ENCODE peak calls at places on chromosome X, in six cellular contexts. A, X, L, B, U and E are unnamed samples.
A peak's percentile ranks its signal among the peaks of the same experiment; 100 is the strongest.

GRCh38 chrX:133859336-133859735 is 126.1 kb downstream of the GPC3 start:
- DNase-seq in A (no peak), B (no peak), U (no peak), X (no peak), L (no peak), E (no peak)

GRCh38 chrX:13990126-13990525 is 39.6 kb downstream of the GEMIN8 start:
- DNase-seq in U (no peak), B (no peak), L (no peak), A (no peak), X (no peak), E (no peak)

GRCh38 chrX:154714925-154715324 is 36.0 kb downstream of the GAB3 start:
- DNase-seq in U (peak; percentile 45), A (no peak), X (no peak), L (no peak), B (no peak), E (peak; percentile 51)

GRCh38 chrX:64204701-64205440 is 637 bp downstream of the AMER1 start:
- DNase-seq in B (no peak), L (peak; percentile 17), U (no peak), X (peak; percentile 63), A (peak; percentile 69), E (peak; percentile 22)

GRCh38 chrX:10608099-10608498 is 12.3 kb downstream of the MID1 start:
- DNase-seq in U (peak; percentile 84), X (no peak), A (no peak), L (no peak), B (no peak), E (no peak)

GRCh38 chrX:44175455-44175854 is 168.0 kb downstream of the EFHC2 start:
- DNase-seq in B (no peak), L (no peak), X (no peak), A (no peak), U (no peak), E (no peak)

GRCh38 chrX:40484408-40485091 is 96.2 kb upstream of the ATP6AP2 start:
- DNase-seq in U (no peak), X (no peak), A (no peak), B (no peak), L (no peak), E (no peak)

GRCh38 chrX:111006119-111006518 is 89.9 kb upstream of the PAK3 start:
- DNase-seq in L (no peak), U (no peak), A (no peak), B (no peak), X (no peak), E (no peak)

GRCh38 chrX:10444204-10444603 is 176.2 kb downstream of the MID1 start:
- DNase-seq in L (no peak), X (no peak), B (no peak), U (peak; percentile 45), A (no peak), E (no peak)

GRCh38 chrX:130170752-130171445 is 863 bp upstream of the RAB33A start:
- DNase-seq in B (peak; percentile 34), U (peak; percentile 59), X (peak; percentile 83), L (peak; percentile 38), A (peak; percentile 61), E (peak; percentile 31)

GRCh38 chrX:146907391-146908240 is 93.1 kb upstream of the CXorf51A start:
- DNase-seq in U (no peak), X (no peak), A (no peak), L (no peak), B (peak; percentile 18), E (no peak)

GRCh38 chrX:39718951-39719350 is 378.8 kb downstream of the BCOR start:
- DNase-seq in L (no peak), A (no peak), U (no peak), B (no peak), X (no peak), E (no peak)

GRCh38 chrX:41734530-41734929 is 10.5 kb downstream of the GPR82 start:
- DNase-seq in A (no peak), B (no peak), U (peak; percentile 30), X (no peak), L (no peak), E (peak; percentile 4)

GRCh38 chrX:19372170-19373033 is 28.7 kb downstream of the PDHA1 start:
- DNase-seq in L (peak; percentile 47), X (peak; percentile 80), A (peak; percentile 75), B (no peak), U (peak; percentile 61), E (peak; percentile 77)

GRCh38 chrX:122422547-122422946 is 761.5 kb upstream of the GRIA3 start:
- DNase-seq in U (no peak), X (no peak), L (no peak), B (no peak), A (no peak), E (no peak)

GRCh38 chrX:39212456-39212855 is 411.2 kb downstream of the MID1IP1 start:
- DNase-seq in B (no peak), X (no peak), U (no peak), L (no peak), A (no peak), E (peak; percentile 51)

GRCh38 chrX:54089191-54089590 is 44.9 kb upstream of the PHF8 start:
- DNase-seq in B (no peak), U (no peak), A (no peak), L (no peak), X (no peak), E (no peak)

GRCh38 chrX:39827959-39828358 is 269.8 kb downstream of the BCOR start:
- DNase-seq in A (no peak), X (no peak), L (peak; percentile 57), U (no peak), B (no peak), E (no peak)

GRCh38 chrX:54178100-54178940 is 4.7 kb downstream of the FAM120C start:
- DNase-seq in U (peak; percentile 24), B (no peak), X (no peak), L (no peak), A (no peak), E (no peak)

GRCh38 chrX:137166591-137166990 is 132.8 kb upstream of the GPR101 start:
- DNase-seq in U (no peak), X (no peak), L (no peak), B (no peak), A (no peak), E (peak; percentile 1)

GRCh38 chrX:15441464-15441863 is 51.7 kb downstream of the PIR start:
- DNase-seq in A (no peak), L (no peak), X (no peak), B (no peak), U (no peak), E (no peak)

GRCh38 chrX:71163010-71163409 is 18.4 kb downstream of the NLGN3 start:
- DNase-seq in L (no peak), B (no peak), X (no peak), A (no peak), U (no peak), E (no peak)

GRCh38 chrX:26466387-26466786 is 250.4 kb downstream of the MAGEB5 start:
- DNase-seq in A (no peak), B (no peak), U (no peak), X (no peak), L (no peak), E (no peak)

GRCh38 chrX:134658002-134658401 is 269 bp downstream of the PLAC1 start:
- DNase-seq in X (no peak), B (no peak), A (no peak), L (no peak), U (no peak), E (no peak)

GRCh38 chrX:110036162-110037033 is 33.5 kb downstream of the TMEM164 start:
- DNase-seq in U (peak; percentile 47), X (no peak), A (no peak), B (no peak), L (no peak), E (no peak)

GRCh38 chrX:8731579-8732395 is at the start of gene ANOS1:
- DNase-seq in L (no peak), B (no peak), A (peak; percentile 89), U (peak; percentile 13), X (peak; percentile 85), E (peak; percentile 44)

DNA sequence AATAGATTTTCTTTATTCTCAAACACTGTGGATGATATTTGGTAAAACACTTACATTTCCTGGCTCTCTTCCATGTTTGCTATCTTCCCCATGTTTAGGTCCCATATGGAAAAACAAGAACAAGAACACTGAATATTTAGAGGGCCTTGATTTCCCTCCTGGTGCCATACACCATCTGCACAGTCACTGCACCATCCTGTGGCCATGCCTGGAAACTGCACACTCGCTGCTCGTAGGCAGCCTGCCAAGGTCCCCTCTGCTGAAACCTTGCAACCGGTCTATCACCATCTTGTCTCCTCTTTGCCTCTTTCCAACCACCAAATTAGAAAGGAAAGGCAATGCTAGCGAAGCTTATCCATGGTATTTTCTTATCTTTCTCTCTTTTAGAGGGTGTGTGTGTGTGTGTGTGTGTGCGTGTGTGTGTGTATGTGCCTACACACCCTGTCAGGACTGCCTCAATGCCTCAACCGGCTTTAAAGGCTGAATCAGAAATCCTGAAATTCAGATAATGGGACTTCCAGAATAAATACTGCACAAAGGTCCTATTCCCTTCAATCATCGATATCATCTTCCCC is 124.2 kb upstream of the MBNL3 start:
- DNase-seq in B (peak; percentile 45), A (peak; percentile 67), L (peak; percentile 14), U (peak; percentile 23), X (no peak), E (peak; percentile 68)
- TF ChIP-seq CTCF in B (peak; percentile 68), A (peak; percentile 55), L (no peak), U (peak; percentile 23), X (peak; percentile 39), E (peak; percentile 44)

GRCh38 chrX:153494541-153495361 is at the start of gene BGN:
- DNase-seq in U (no peak), B (no peak), X (no peak), A (no peak), L (no peak), E (peak; percentile 18)
- TF ChIP-seq CTCF in U (no peak), B (no peak), X (no peak), A (peak; percentile 28), L (no peak), E (no peak)

GRCh38 chrX:100070334-100070849 is 339.7 kb downstream of the PCDH19 start:
- DNase-seq in U (no peak), L (no peak), X (no peak), B (no peak), A (no peak), E (no peak)

GRCh38 chrX:100076031-100076430 is 334.0 kb downstream of the PCDH19 start:
- DNase-seq in U (no peak), B (no peak), L (no peak), X (no peak), A (no peak), E (no peak)

GRCh38 chrX:100072286-100072685 is 337.8 kb downstream of the PCDH19 start:
- DNase-seq in A (no peak), L (no peak), X (no peak), U (no peak), B (no peak), E (no peak)
- TF ChIP-seq CTCF in A (no peak), L (no peak), X (no peak), U (no peak), B (no peak), E (no peak)

DNA sequence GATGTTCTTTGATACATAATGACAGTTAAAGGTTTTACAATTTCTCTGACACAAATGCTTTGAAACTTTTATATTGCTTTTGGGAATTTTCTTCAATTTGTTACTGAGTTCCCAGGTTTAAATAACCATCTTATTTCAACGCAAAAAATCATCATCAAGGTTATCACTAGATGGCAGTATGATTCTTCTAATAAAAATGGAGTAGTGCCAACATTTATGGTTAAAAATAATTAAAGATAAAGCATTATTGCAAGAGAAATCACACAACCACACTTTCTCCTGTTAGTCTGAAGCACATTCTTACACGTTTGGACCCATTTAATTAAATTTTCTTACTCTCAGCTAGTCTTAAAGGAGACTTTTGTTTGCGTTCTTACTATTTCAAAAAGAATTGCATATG is 611.3 kb upstream of the CPXCR1 start:
- DNase-seq in U (no peak), L (no peak), X (no peak), B (no peak), A (no peak), E (no peak)
- TF ChIP-seq CTCF in U (peak; percentile 38), L (no peak), X (no peak), B (peak; percentile 34), A (peak; percentile 8), E (no peak)

GRCh38 chrX:68492583-68492982 is 6.3 kb upstream of the YIPF6 start:
- DNase-seq in X (no peak), B (no peak), L (no peak), A (no peak), U (no peak), E (no peak)
- TF ChIP-seq CTCF in X (no peak), B (no peak), L (no peak), A (no peak), U (no peak), E (no peak)